ENCODE peak calls at places on chromosomes 1 and 21, in seven cellular contexts. P is epithelial cell of esophagus, L is foreskin fibroblast, A is stomach, C is BE2C, Q is HFF-Myc, T is upper lobe of right lung. Z is an unnamed sample.

GRCh38 chr1:88855986-88856385 is 35.4 kb downstream of the GTF2B start:
- DNase-seq in P (peak), L (no peak), A (no peak), C (no peak), Q (no peak), T (no peak), Z (no peak)

GRCh38 chr1:113391643-113392271 is 1.4 kb downstream of the MAGI3 start:
- DNase-seq in P (peak), L (peak), A (peak), C (no peak), Q (no peak), T (no peak), Z (no peak)

GRCh38 chr21:32976791-32977190 is 48.9 kb upstream of the OLIG2 start:
- DNase-seq in P (no peak), L (no peak), A (no peak), C (no peak), Q (no peak), T (no peak), Z (no peak)

GRCh38 chr1:905811-906531 is 17.8 kb upstream of the SAMD11 start:
- DNase-seq in P (no peak), L (no peak), A (peak), C (peak), Q (no peak), T (peak), Z (no peak)

GRCh38 chr1:153355445-153356071 is 2.1 kb upstream of the S100A9 start:
- DNase-seq in P (peak), L (peak), A (peak), C (peak), Q (peak), T (peak), Z (no peak)

GRCh38 chr1:152870831-152871730 is 7.0 kb upstream of the SMCP start:
- DNase-seq in P (peak), L (peak), A (no peak), C (peak), Q (no peak), T (no peak), Z (peak)

GRCh38 chr1:240522122-240522822 is 89.7 kb downstream of the GREM2 start:
- DNase-seq in P (no peak), L (no peak), A (no peak), C (no peak), Q (no peak), T (no peak), Z (no peak)

GRCh38 chr1:155761746-155762400 is 73.0 kb downstream of the DAP3 start:
- DNase-seq in P (no peak), L (no peak), A (no peak), C (no peak), Q (no peak), T (peak), Z (no peak)

GRCh38 chr1:56255516-56256181 is 323.7 kb downstream of the PLPP3 start:
- DNase-seq in P (no peak), L (peak), A (peak), C (no peak), Q (peak), T (peak), Z (no peak)

GRCh38 chr21:46063734-46064680 is 33.9 kb upstream of the COL6A2 start:
- DNase-seq in P (no peak), L (no peak), A (peak), C (no peak), Q (no peak), T (peak), Z (no peak)

GRCh38 chr21:35046223-35046690 is 2.8 kb downstream of the RUNX1 start:
- DNase-seq in P (no peak), L (no peak), A (no peak), C (no peak), Q (no peak), T (no peak), Z (no peak)

GRCh38 chr1:34163792-34164509 is 1.1 kb downstream of the CSMD2 start:
- DNase-seq in P (no peak), L (peak), A (no peak), C (no peak), Q (no peak), T (no peak), Z (no peak)

GRCh38 chr1:107572674-107573205 is 392.2 kb downstream of the VAV3 start:
- DNase-seq in P (peak), L (peak), A (no peak), C (no peak), Q (peak), T (no peak), Z (peak)

GRCh38 chr21:38293113-38293512 is 36.3 kb downstream of the KCNJ15 start:
- DNase-seq in P (no peak), L (no peak), A (no peak), C (no peak), Q (no peak), T (no peak), Z (no peak)

GRCh38 chr1:61050541-61051454 is 31.6 kb upstream of the NFIA start:
- DNase-seq in P (no peak), L (peak), A (peak), C (peak), Q (no peak), T (peak), Z (no peak)

GRCh38 chr1:89044970-89045695 is 19.9 kb downstream of the GBP1 start:
- DNase-seq in P (no peak), L (no peak), A (no peak), C (no peak), Q (no peak), T (no peak), Z (no peak)

GRCh38 chr1:14190508-14190907 is 408.0 kb upstream of the KAZN start:
- DNase-seq in P (peak), L (peak), A (no peak), C (no peak), Q (no peak), T (no peak), Z (peak)

GRCh38 chr1:203547771-203548421 is 53.9 kb downstream of the OPTC start:
- DNase-seq in P (no peak), L (no peak), A (no peak), C (no peak), Q (no peak), T (peak), Z (no peak)

GRCh38 chr1:205122489-205122882 is 708 bp upstream of the RBBP5 start:
- DNase-seq in P (no peak), L (no peak), A (no peak), C (no peak), Q (no peak), T (no peak), Z (no peak)

GRCh38 chr1:192579319-192579738 is 3.8 kb downstream of the RGS1 start:
- DNase-seq in P (peak), L (peak), A (no peak), C (no peak), Q (no peak), T (no peak), Z (no peak)

GRCh38 chr1:192581131-192581927 is 5.8 kb downstream of the RGS1 start:
- DNase-seq in P (no peak), L (no peak), A (no peak), C (no peak), Q (no peak), T (no peak), Z (no peak)

GRCh38 chr1:192578144-192578909 is 2.8 kb downstream of the RGS1 start:
- DNase-seq in P (no peak), L (no peak), A (no peak), C (no peak), Q (no peak), T (no peak), Z (no peak)

GRCh38 chr1:192577145-192578140 is 1.9 kb downstream of the RGS1 start:
- DNase-seq in P (no peak), L (no peak), A (no peak), C (no peak), Q (no peak), T (no peak), Z (no peak)

GRCh38 chr1:192580351-192580962 is 4.9 kb downstream of the RGS1 start:
- DNase-seq in P (peak), L (peak), A (no peak), C (peak), Q (peak), T (no peak), Z (no peak)
- TF ChIP-seq CTCF in P (peak), L (peak), A (no peak), C (peak), Q (peak), T (peak), Z (peak)

GRCh38 chr21:44261191-44261631 is 486 bp downstream of the DNMT3L start:
- DNase-seq in P (no peak), L (no peak), A (no peak), C (no peak), Q (no peak), T (no peak), Z (no peak)
- H3K4me3 ChIP-seq in P (no peak), L (no peak), A (no peak), C (no peak), Q (no peak), T (no peak), Z (no peak)

GRCh38 chr1:216721878-216722277 is 1.4 kb downstream of the ESRRG start:
- DNase-seq in P (no peak), L (no peak), A (no peak), C (peak), Q (no peak), T (no peak), Z (no peak)
- TF ChIP-seq CTCF in P (no peak), L (no peak), A (no peak), C (peak), Q (no peak), T (no peak), Z (no peak)

GRCh38 chr1:212635141-212635601 is 26.6 kb downstream of the ATF3 start:
- DNase-seq in P (no peak), L (peak), A (no peak), C (peak), Q (no peak), T (peak), Z (peak)
- H3K4me3 ChIP-seq in P (no peak), L (no peak), A (no peak), C (peak), Q (no peak), T (no peak), Z (no peak)

DNA sequence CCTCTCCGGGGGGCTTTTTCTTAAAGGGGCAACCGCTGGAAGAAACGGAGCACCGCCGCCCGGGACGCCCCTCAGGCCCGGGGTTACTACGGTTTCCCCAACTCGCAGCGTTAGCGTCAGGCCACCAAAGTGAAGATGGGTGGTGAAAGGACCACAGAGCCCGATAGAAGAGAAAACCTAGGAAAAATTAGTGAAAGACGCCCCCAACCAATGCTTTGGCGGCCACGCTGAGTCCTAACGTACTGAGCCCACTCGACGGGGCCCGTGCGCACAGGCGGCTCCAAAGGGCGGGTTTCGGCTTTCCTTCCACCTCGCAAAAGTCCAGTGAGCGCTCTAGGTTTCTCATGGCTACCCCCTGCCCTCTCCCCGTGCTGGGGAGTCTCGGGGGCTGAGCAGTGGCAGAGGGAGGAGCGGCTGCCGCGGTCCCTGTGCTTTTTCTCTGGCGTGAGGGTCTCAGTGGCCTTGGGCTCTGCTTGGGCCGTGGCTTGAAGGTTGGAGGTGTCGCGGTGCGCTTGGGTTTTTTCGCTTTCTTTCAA is 12.2 kb upstream of the SPEN start:
- DNase-seq in P (peak), L (no peak), A (no peak), C (no peak), Q (no peak), T (peak), Z (no peak)
- TF ChIP-seq CTCF in P (no peak), L (no peak), A (no peak), C (no peak), Q (no peak), T (no peak), Z (no peak)

GRCh38 chr1:206693592-206693991 is 8.9 kb downstream of the MAPKAPK2 start:
- DNase-seq in P (no peak), L (no peak), A (no peak), C (no peak), Q (no peak), T (no peak), Z (no peak)
- H3K4me3 ChIP-seq in P (no peak), L (no peak), A (no peak), C (no peak), Q (no peak), T (no peak), Z (no peak)

DNA sequence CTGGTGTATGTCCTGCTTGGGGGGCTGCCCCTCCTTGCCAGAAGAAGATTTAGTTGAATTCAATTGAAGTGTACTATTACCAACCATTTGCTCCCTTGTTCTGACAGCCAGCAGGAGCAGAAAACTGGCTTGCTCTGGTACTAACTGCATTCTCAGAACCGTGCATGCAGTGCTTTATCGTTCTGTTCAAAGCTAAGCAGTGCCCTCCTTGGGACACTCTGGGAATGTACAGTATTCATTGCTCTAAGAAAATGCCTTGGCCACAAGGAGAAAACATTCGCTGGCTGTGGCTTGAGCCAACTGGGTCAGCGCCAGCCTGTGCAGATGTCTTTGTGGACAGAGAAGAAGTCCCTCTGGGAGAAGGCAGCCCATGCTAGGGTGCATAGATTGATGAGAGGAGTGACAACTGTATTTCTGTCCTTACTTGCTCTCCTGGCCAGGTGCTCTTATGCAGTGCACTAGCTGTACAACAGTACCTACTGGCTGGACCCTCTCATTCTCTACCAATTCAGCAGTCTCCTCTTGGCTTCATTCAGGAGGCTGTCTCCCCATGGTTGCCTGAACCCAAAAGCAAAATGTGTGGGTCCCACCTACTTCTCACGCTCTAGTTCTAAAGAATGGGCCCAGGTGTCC is 61.5 kb upstream of the DIRAS3 start:
- DNase-seq in P (peak), L (peak), A (peak), C (peak), Q (peak), T (no peak), Z (no peak)
- TF ChIP-seq CTCF in P (peak), L (peak), A (no peak), C (peak), Q (peak), T (peak), Z (peak)

GRCh38 chr1:117661027-117661426 is 55.2 kb downstream of the TENT5C start:
- DNase-seq in P (no peak), L (no peak), A (no peak), C (no peak), Q (no peak), T (no peak), Z (no peak)

GRCh38 chr1:117665523-117666274 is 59.9 kb downstream of the TENT5C start:
- DNase-seq in P (no peak), L (no peak), A (no peak), C (no peak), Q (no peak), T (no peak), Z (no peak)

GRCh38 chr1:117663156-117663902 is 57.5 kb downstream of the TENT5C start:
- DNase-seq in P (no peak), L (no peak), A (no peak), C (no peak), Q (no peak), T (no peak), Z (no peak)

GRCh38 chr1:117662667-117663066 is 56.8 kb downstream of the TENT5C start:
- DNase-seq in P (no peak), L (no peak), A (no peak), C (no peak), Q (no peak), T (no peak), Z (no peak)

GRCh38 chr1:117664314-117664713 is 58.5 kb downstream of the TENT5C start:
- DNase-seq in P (no peak), L (no peak), A (no peak), C (no peak), Q (no peak), T (no peak), Z (no peak)
- H3K4me3 ChIP-seq in P (no peak), L (no peak), A (no peak), C (no peak), Q (no peak), T (no peak), Z (no peak)